ENCODE peak calls at places on chromosomes 5 and 9, in five cellular contexts. V is GM06990; T is CD4-positive, alpha-beta T cell; X is HL-60; P is IMR-90. L is an unnamed sample.

GRCh38 chr5:21802100-21802499 is 1051.0 kb downstream of the CDH12 start:
- DNase-seq in V (no peak), P (no peak), X (no peak), T (no peak), L (no peak)

GRCh38 chr9:100324594-100325200 is 28.0 kb downstream of the TEX10 start:
- DNase-seq in P (peak), X (peak), V (no peak), T (no peak), L (no peak)

GRCh38 chr5:61313960-61314681 is 17.9 kb upstream of the ZSWIM6 start:
- DNase-seq in T (no peak), P (peak), X (no peak), V (no peak), L (no peak)

GRCh38 chr9:87678650-87679355 is 47.1 kb upstream of the CTSL start:
- DNase-seq in T (no peak), X (no peak), P (peak), V (no peak), L (no peak)

GRCh38 chr9:4489562-4489918 is 728 bp upstream of the SLC1A1 start:
- DNase-seq in X (no peak), P (no peak), T (no peak), V (no peak), L (no peak)

GRCh38 chr5:100840364-100840763 is 62.7 kb downstream of the ST8SIA4 start:
- DNase-seq in T (no peak), P (peak), X (no peak), V (peak), L (no peak)

GRCh38 chr5:136011427-136012001 is 17.3 kb upstream of the TGFBI start:
- DNase-seq in V (no peak), X (no peak), P (peak), T (no peak), L (no peak)

GRCh38 chr5:26625099-26625498 is 413.3 kb downstream of the CDH9 start:
- DNase-seq in X (no peak), P (no peak), V (no peak), T (no peak), L (no peak)

GRCh38 chr9:80061940-80062339 is 490.2 kb downstream of the TLE4 start:
- DNase-seq in V (no peak), X (no peak), T (no peak), P (peak), L (no peak)

GRCh38 chr9:16671591-16672137 is 198.8 kb downstream of the BNC2 start:
- DNase-seq in X (no peak), T (no peak), V (no peak), P (peak), L (no peak)

GRCh38 chr9:130359819-130360218 is 84.9 kb upstream of the ASS1 start:
- DNase-seq in P (no peak), V (no peak), T (no peak), X (no peak), L (no peak)

GRCh38 chr9:105127863-105128220 is 116.6 kb upstream of the SLC44A1 start:
- DNase-seq in V (peak), P (peak), X (no peak), T (peak), L (no peak)

GRCh38 chr5:176597417-176598389 is 12.3 kb downstream of the GPRIN1 start:
- DNase-seq in X (no peak), V (no peak), T (no peak), P (no peak), L (no peak)

GRCh38 chr5:32355694-32356093 is 43.0 kb upstream of the MTMR12 start:
- DNase-seq in X (no peak), P (no peak), T (no peak), V (no peak), L (no peak)

GRCh38 chr5:53882637-53883036 is 322.2 kb downstream of the NDUFS4 start:
- DNase-seq in V (no peak), X (no peak), T (no peak), P (peak), L (no peak)

GRCh38 chr9:130045657-130046450 is 2.9 kb upstream of the FNBP1 start:
- DNase-seq in V (no peak), P (no peak), T (no peak), X (no peak), L (no peak)

GRCh38 chr5:174413520-174414314 is 310.7 kb upstream of the MSX2 start:
- DNase-seq in X (no peak), V (no peak), T (no peak), P (peak), L (no peak)

GRCh38 chr5:34655354-34655991 is 655 bp upstream of the RAI14 start:
- DNase-seq in X (no peak), P (peak), V (peak), T (no peak), L (no peak)

GRCh38 chr5:40224421-40224820 is 455.3 kb upstream of the PTGER4 start:
- DNase-seq in T (no peak), V (no peak), X (no peak), P (peak), L (no peak)

GRCh38 chr5:150075233-150075632 is 11.1 kb downstream of the CSF1R start:
- DNase-seq in P (no peak), V (no peak), T (no peak), X (no peak), L (no peak)

GRCh38 chr9:83441390-83441789 is 96.8 kb downstream of the FRMD3 start:
- DNase-seq in T (no peak), V (no peak), P (no peak), X (no peak), L (no peak)

GRCh38 chr5:171495122-171495700 is 75.8 kb downstream of the FGF18 start:
- DNase-seq in T (no peak), V (no peak), X (no peak), P (no peak), L (no peak)

GRCh38 chr5:163612358-163613149 is 107.1 kb downstream of the MAT2B start:
- DNase-seq in T (no peak), P (peak), V (no peak), X (no peak), L (no peak)

GRCh38 chr5:123868267-123868666 is 356.3 kb downstream of the CSNK1G3 start:
- DNase-seq in X (no peak), T (no peak), V (no peak), P (no peak), L (no peak)

GRCh38 chr5:178797101-178797521 is 62.6 kb upstream of the ZNF354B start:
- DNase-seq in X (no peak), T (no peak), P (no peak), V (peak), L (no peak)

GRCh38 chr5:117093653-117094052 is 519.0 kb upstream of the SEMA6A start:
- DNase-seq in V (no peak), X (no peak), P (no peak), T (no peak), L (no peak)

DNA sequence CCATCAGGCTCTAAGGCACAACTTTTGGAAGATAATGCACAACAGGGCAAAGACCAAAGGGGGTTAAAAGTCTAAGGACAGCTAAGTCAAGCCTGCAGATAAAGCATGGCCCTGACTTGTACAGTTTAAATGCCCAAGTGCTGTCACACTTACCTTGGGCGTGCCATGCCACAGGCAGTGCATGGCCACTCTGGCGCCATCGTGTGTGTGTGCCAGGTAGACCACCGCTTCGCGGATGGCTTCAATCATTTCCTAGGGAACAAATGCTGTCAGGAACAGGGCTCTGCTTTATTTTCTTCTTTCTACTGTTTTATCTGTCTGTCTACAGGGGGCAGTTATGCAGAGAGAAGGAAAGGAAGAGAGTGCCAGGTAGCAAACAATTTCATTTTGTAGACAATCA is 19.3 kb downstream of the PUM3 start:
- DNase-seq in P (no peak), T (no peak), X (no peak), V (no peak), L (no peak)
- TF ChIP-seq CTCF in P (peak), T (no peak), X (no peak), V (peak), L (no peak)

DNA sequence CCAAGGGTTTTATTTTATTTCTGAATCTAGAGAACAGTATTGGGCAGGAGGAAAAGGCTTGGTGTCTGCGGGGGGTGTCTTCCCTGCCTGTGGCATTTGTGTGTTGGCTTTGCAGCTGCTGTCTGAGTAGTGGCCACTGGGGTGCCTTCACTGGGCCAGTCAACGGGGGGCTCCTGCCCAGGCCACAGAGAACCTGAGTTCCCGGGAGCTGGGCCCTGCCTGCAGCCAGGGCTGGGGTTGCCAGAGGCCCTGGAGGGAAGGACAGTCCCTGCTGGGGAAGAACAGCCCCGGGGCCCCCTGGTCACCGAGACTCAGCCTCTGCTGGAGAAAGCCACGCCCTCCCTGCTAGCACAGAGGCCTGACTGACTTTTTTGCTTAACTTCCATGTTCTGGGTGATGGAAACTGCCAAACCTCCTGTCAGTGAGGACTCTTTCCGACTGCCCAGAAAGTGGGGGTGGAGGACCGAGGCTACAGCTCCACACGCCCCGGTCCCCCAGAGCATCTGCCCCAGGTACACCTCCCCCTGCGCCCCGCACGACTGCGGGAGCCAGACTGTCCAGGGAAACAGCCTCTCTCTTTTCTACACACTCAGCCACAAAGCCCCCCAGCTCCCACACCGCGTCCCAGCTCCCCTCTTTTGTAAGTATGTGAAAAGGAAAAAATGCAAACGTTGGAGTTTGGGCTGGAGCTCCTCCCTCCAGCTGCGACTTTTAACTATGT is 133.4 kb downstream of the DAB2IP start:
- DNase-seq in V (no peak), P (no peak), X (no peak), T (no peak), L (no peak)
- TF ChIP-seq CTCF in V (no peak), P (no peak), X (no peak), T (no peak), L (no peak)

GRCh38 chr9:19769213-19769612 is 19.6 kb downstream of the SLC24A2 start:
- DNase-seq in P (no peak), V (no peak), X (no peak), T (no peak), L (no peak)
- TF ChIP-seq CTCF in P (no peak), V (no peak), X (no peak), T (no peak), L (no peak)

DNA sequence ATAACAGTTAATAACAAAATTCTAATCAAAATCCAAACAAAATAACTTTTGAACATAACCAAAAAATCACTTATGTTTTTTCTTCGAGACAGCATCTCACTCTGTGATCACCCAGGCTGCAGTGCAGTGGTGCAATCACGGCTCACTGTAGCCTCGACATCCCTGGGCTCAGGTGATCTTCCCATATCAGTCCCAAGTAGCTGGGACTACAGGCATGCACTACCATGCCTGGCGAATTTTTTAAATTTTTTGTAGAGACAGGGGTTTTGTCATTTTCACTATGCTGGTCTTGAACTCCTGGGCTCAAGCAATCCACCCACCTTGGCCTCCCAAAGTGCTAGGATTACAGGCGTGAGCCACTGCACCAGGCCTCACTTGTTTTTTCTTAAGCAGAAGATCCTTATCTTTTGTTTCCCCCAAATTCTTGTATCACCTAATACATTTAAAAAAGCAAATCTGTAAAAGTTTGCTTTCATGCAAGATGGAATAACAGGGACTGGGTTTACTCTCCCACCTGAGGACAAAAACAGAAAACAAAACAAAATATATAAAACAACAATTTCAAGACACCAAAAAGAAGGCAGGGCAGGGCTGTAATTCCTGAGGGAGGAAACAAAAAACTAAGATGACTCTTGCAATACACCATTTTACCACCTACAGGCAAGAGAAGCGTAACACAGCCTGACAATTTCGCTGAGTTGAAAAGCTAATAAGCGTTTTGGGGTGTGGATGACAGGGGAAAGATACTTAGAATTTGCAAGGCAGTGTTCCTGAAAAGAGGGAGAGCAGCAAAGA is 71.4 kb downstream of the RAPGEF6 start:
- DNase-seq in V (no peak), X (no peak), T (no peak), P (no peak), L (no peak)
- TF ChIP-seq CTCF in V (no peak), X (no peak), T (no peak), P (no peak), L (no peak)

GRCh38 chr9:127633216-127633615 is 21.1 kb downstream of the STXBP1 start:
- DNase-seq in P (no peak), T (no peak), X (no peak), V (no peak), L (no peak)

GRCh38 chr9:127627494-127627855 is 15.4 kb downstream of the STXBP1 start:
- DNase-seq in V (no peak), P (no peak), X (no peak), T (no peak), L (no peak)

GRCh38 chr9:127626752-127627493 is 14.8 kb downstream of the STXBP1 start:
- DNase-seq in P (no peak), X (no peak), T (no peak), V (no peak), L (no peak)

GRCh38 chr9:127628644-127629467 is 16.8 kb downstream of the STXBP1 start:
- DNase-seq in T (no peak), X (no peak), P (no peak), V (no peak), L (no peak)

GRCh38 chr9:127629468-127630081 is 17.5 kb downstream of the STXBP1 start:
- DNase-seq in T (no peak), V (no peak), P (peak), X (no peak), L (no peak)
- TF ChIP-seq CTCF in T (no peak), V (peak), P (peak), X (no peak), L (no peak)

L was measured in omental fat pad.